ENCODE peak calls at places on chromosomes 3 and 15, in ten cellular contexts. One of them, this sample, is unnamed.

GRCh38 chr3:130508970-130509369 is 8.0 kb upstream of the COL6A6 start:
- DNase-seq in astrocyte of the spinal cord: no peak
- DNase-seq in dorsolateral prefrontal cortex: no peak
- DNase-seq in AG10803: peak; percentile 6
- DNase-seq in K562: no peak
- DNase-seq in endothelial cell: no peak
- DNase-seq in cardiac fibroblast: no peak
- DNase-seq in AG04450: no peak
- DNase-seq in hepatocyte: peak; percentile 9
- DNase-seq in nephron progenitor cell: peak; percentile 11
- DNase-seq in this sample: no peak

GRCh38 chr3:58528629-58529028 is 8.4 kb downstream of the ACOX2 start:
- DNase-seq in astrocyte of the spinal cord: peak; percentile 60
- DNase-seq in dorsolateral prefrontal cortex: no peak
- DNase-seq in cardiac fibroblast: peak; percentile 57
- DNase-seq in endothelial cell: no peak
- DNase-seq in AG10803: peak; percentile 33
- DNase-seq in AG04450: no peak
- DNase-seq in nephron progenitor cell: no peak
- DNase-seq in hepatocyte: peak; percentile 50
- DNase-seq in K562: no peak
- DNase-seq in this sample: no peak

GRCh38 chr3:129827765-129828164 is 65.7 kb downstream of the TMCC1 start:
- DNase-seq in nephron progenitor cell: no peak
- DNase-seq in AG04450: no peak
- DNase-seq in AG10803: no peak
- DNase-seq in hepatocyte: no peak
- DNase-seq in cardiac fibroblast: no peak
- DNase-seq in astrocyte of the spinal cord: no peak
- DNase-seq in endothelial cell: no peak
- DNase-seq in K562: no peak
- DNase-seq in dorsolateral prefrontal cortex: no peak
- DNase-seq in this sample: no peak

GRCh38 chr3:133167340-133168024 is 129.3 kb downstream of the TMEM108 start:
- DNase-seq in AG04450: no peak
- DNase-seq in dorsolateral prefrontal cortex: no peak
- DNase-seq in astrocyte of the spinal cord: no peak
- DNase-seq in nephron progenitor cell: no peak
- DNase-seq in AG10803: no peak
- DNase-seq in hepatocyte: no peak
- DNase-seq in endothelial cell: no peak
- DNase-seq in cardiac fibroblast: no peak
- DNase-seq in K562: no peak
- DNase-seq in this sample: no peak

GRCh38 chr3:39142067-39142466 is 11.3 kb downstream of the CSRNP1 start:
- DNase-seq in AG10803: no peak
- DNase-seq in K562: no peak
- DNase-seq in astrocyte of the spinal cord: no peak
- DNase-seq in endothelial cell: no peak
- DNase-seq in cardiac fibroblast: no peak
- DNase-seq in AG04450: no peak
- DNase-seq in dorsolateral prefrontal cortex: no peak
- DNase-seq in hepatocyte: no peak
- DNase-seq in nephron progenitor cell: no peak
- DNase-seq in this sample: no peak

GRCh38 chr15:88477126-88477525 is 9.6 kb downstream of the MRPS11 start:
- DNase-seq in hepatocyte: no peak
- DNase-seq in cardiac fibroblast: no peak
- DNase-seq in endothelial cell: no peak
- DNase-seq in nephron progenitor cell: no peak
- DNase-seq in K562: no peak
- DNase-seq in AG04450: no peak
- DNase-seq in dorsolateral prefrontal cortex: no peak
- DNase-seq in astrocyte of the spinal cord: no peak
- DNase-seq in AG10803: no peak
- DNase-seq in this sample: no peak

GRCh38 chr3:126886217-126886616 is 96.7 kb upstream of the PLXNA1 start:
- DNase-seq in AG04450: no peak
- DNase-seq in cardiac fibroblast: peak; percentile 49
- DNase-seq in dorsolateral prefrontal cortex: no peak
- DNase-seq in astrocyte of the spinal cord: no peak
- DNase-seq in endothelial cell: no peak
- DNase-seq in hepatocyte: no peak
- DNase-seq in AG10803: no peak
- DNase-seq in K562: peak; percentile 41
- DNase-seq in nephron progenitor cell: no peak
- DNase-seq in this sample: no peak

GRCh38 chr3:132283440-132283839 is 33.8 kb upstream of the ACP3 start:
- DNase-seq in endothelial cell: no peak
- DNase-seq in K562: no peak
- DNase-seq in cardiac fibroblast: peak; percentile 26
- DNase-seq in astrocyte of the spinal cord: peak; percentile 6
- DNase-seq in AG04450: no peak
- DNase-seq in hepatocyte: peak; percentile 45
- DNase-seq in dorsolateral prefrontal cortex: no peak
- DNase-seq in AG10803: peak; percentile 3
- DNase-seq in nephron progenitor cell: no peak
- DNase-seq in this sample: no peak

GRCh38 chr3:141845407-141846049 is 30.9 kb upstream of the ATP1B3 start:
- DNase-seq in AG10803: no peak
- DNase-seq in cardiac fibroblast: no peak
- DNase-seq in K562: no peak
- DNase-seq in hepatocyte: peak; percentile 12
- DNase-seq in endothelial cell: peak; percentile 25
- DNase-seq in AG04450: no peak
- DNase-seq in nephron progenitor cell: peak; percentile 9
- DNase-seq in astrocyte of the spinal cord: no peak
- DNase-seq in dorsolateral prefrontal cortex: no peak
- DNase-seq in this sample: peak; percentile 38

GRCh38 chr15:69502470-69503045 is 49.9 kb downstream of the RPLP1 start:
- DNase-seq in AG10803: no peak
- DNase-seq in dorsolateral prefrontal cortex: no peak
- DNase-seq in hepatocyte: no peak
- DNase-seq in AG04450: no peak
- DNase-seq in K562: no peak
- DNase-seq in astrocyte of the spinal cord: no peak
- DNase-seq in cardiac fibroblast: no peak
- DNase-seq in endothelial cell: no peak
- DNase-seq in nephron progenitor cell: no peak
- DNase-seq in this sample: no peak
- TF ChIP-seq CTCF in AG10803: peak; percentile 17
- TF ChIP-seq CTCF in dorsolateral prefrontal cortex: no peak
- TF ChIP-seq CTCF in hepatocyte: no peak
- TF ChIP-seq CTCF in AG04450: peak; percentile 20
- TF ChIP-seq CTCF in K562: peak; percentile 31
- TF ChIP-seq CTCF in astrocyte of the spinal cord: peak; percentile 21
- TF ChIP-seq CTCF in cardiac fibroblast: peak; percentile 16
- TF ChIP-seq CTCF in endothelial cell: no peak
- TF ChIP-seq CTCF in nephron progenitor cell: no peak
- TF ChIP-seq CTCF in this sample: peak; percentile 18

GRCh38 chr3:33318709-33319380 is 41.6 kb downstream of the FBXL2 start:
- DNase-seq in K562: no peak
- DNase-seq in endothelial cell: no peak
- DNase-seq in hepatocyte: no peak
- DNase-seq in astrocyte of the spinal cord: peak; percentile 29
- DNase-seq in AG10803: no peak
- DNase-seq in dorsolateral prefrontal cortex: no peak
- DNase-seq in cardiac fibroblast: peak; percentile 28
- DNase-seq in nephron progenitor cell: no peak
- DNase-seq in AG04450: no peak
- DNase-seq in this sample: no peak
- TF ChIP-seq CTCF in K562: peak; percentile 46
- TF ChIP-seq CTCF in endothelial cell: peak; percentile 14
- TF ChIP-seq CTCF in hepatocyte: peak; percentile 23
- TF ChIP-seq CTCF in astrocyte of the spinal cord: peak; percentile 48
- TF ChIP-seq CTCF in AG10803: peak; percentile 23
- TF ChIP-seq CTCF in dorsolateral prefrontal cortex: peak; percentile 8
- TF ChIP-seq CTCF in cardiac fibroblast: peak; percentile 15
- TF ChIP-seq CTCF in nephron progenitor cell: peak; percentile 14
- TF ChIP-seq CTCF in AG04450: peak; percentile 26
- TF ChIP-seq CTCF in this sample: no peak

DNA sequence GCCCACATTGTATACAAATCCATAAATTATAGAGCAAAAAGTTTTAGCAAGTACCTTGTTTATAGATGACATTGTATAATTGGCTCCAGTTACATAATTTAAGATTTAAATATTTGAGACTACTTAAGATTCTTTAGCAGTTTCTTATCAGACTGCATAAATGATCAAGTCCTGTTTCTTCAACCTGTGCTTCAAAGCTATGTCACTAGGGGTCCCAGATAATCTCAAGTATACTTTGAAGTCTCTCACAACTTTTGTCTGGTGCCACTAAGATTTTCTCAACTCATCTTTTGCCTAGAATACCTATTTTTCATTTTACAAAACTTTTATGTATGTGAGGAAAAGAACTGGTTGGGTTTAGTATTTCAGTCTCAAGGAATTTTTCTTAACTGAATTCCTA is 205.5 kb downstream of the STAG1 start:
- DNase-seq in endothelial cell: no peak
- DNase-seq in astrocyte of the spinal cord: peak; percentile 29
- DNase-seq in hepatocyte: no peak
- DNase-seq in AG04450: no peak
- DNase-seq in dorsolateral prefrontal cortex: no peak
- DNase-seq in K562: peak; percentile 7
- DNase-seq in AG10803: peak; percentile 5
- DNase-seq in nephron progenitor cell: no peak
- DNase-seq in cardiac fibroblast: peak; percentile 31
- DNase-seq in this sample: no peak
- TF ChIP-seq CTCF in endothelial cell: peak; percentile 20
- TF ChIP-seq CTCF in astrocyte of the spinal cord: peak; percentile 32
- TF ChIP-seq CTCF in hepatocyte: no peak
- TF ChIP-seq CTCF in AG04450: peak; percentile 29
- TF ChIP-seq CTCF in dorsolateral prefrontal cortex: no peak
- TF ChIP-seq CTCF in K562: peak; percentile 29
- TF ChIP-seq CTCF in AG10803: no peak
- TF ChIP-seq CTCF in nephron progenitor cell: no peak
- TF ChIP-seq CTCF in cardiac fibroblast: peak; percentile 15
- TF ChIP-seq CTCF in this sample: peak; percentile 40

GRCh38 chr3:41716391-41716910 is 245.5 kb downstream of the ULK4 start:
- DNase-seq in AG04450: peak; percentile 3
- DNase-seq in astrocyte of the spinal cord: peak; percentile 55
- DNase-seq in cardiac fibroblast: peak; percentile 32
- DNase-seq in K562: no peak
- DNase-seq in nephron progenitor cell: no peak
- DNase-seq in dorsolateral prefrontal cortex: no peak
- DNase-seq in endothelial cell: no peak
- DNase-seq in AG10803: peak; percentile 37
- DNase-seq in hepatocyte: peak; percentile 21
- DNase-seq in this sample: no peak
- TF ChIP-seq CTCF in AG04450: peak; percentile 70
- TF ChIP-seq CTCF in astrocyte of the spinal cord: peak; percentile 58
- TF ChIP-seq CTCF in cardiac fibroblast: peak; percentile 34
- TF ChIP-seq CTCF in K562: peak; percentile 39
- TF ChIP-seq CTCF in nephron progenitor cell: no peak
- TF ChIP-seq CTCF in dorsolateral prefrontal cortex: peak; percentile 16
- TF ChIP-seq CTCF in endothelial cell: no peak
- TF ChIP-seq CTCF in AG10803: peak; percentile 72
- TF ChIP-seq CTCF in hepatocyte: peak; percentile 70
- TF ChIP-seq CTCF in this sample: no peak